ENCODE peak calls at places on chromosomes 13 and 19, in eight cellular contexts. O is HTR-8/SVneo, W is sigmoid colon, D is non-pigmented ciliary epithelial cell, K is Ammon's horn, U is NCI-H748 treated with DMSO at 0.1 percent for 48 hours, T is T-helper 22 cell, E is progenitor cell of endocrine pancreas. V is an unnamed sample.

GRCh38 chr13:94556646-94557045 is 39.3 kb downstream of the TGDS start:
- DNase-seq in O (no peak), W (no peak), D (no peak), K (no peak), U (no peak), T (no peak), E (no peak), V (no peak)

GRCh38 chr19:1074512-1075283 is 7.7 kb downstream of the ARHGAP45 start:
- DNase-seq in O (no peak), W (peak), D (no peak), K (peak), U (peak), T (peak), E (no peak), V (no peak)

GRCh38 chr19:47436712-47437401 is 17.5 kb upstream of the MEIS3 start:
- DNase-seq in O (no peak), W (peak), D (no peak), K (peak), U (peak), T (peak), E (peak), V (peak)

GRCh38 chr19:1825909-1826556 is 14.0 kb upstream of the ATP8B3 start:
- DNase-seq in O (peak), W (peak), D (no peak), K (peak), U (peak), T (peak), E (peak), V (peak)

GRCh38 chr13:91576590-91576989 is 178.2 kb downstream of the GPC5 start:
- DNase-seq in O (no peak), W (no peak), D (no peak), K (no peak), U (no peak), T (no peak), E (no peak), V (no peak)

GRCh38 chr19:45526971-45527370 is 19.7 kb downstream of the VASP start:
- DNase-seq in O (no peak), W (no peak), D (no peak), K (no peak), U (no peak), T (no peak), E (no peak), V (no peak)

GRCh38 chr19:17125728-17126677 is 50.4 kb downstream of the MYO9B start:
- DNase-seq in O (no peak), W (peak), D (no peak), K (peak), U (no peak), T (peak), E (no peak), V (no peak)

GRCh38 chr13:51332566-51333361 is 6.7 kb upstream of the SERPINE3 start:
- DNase-seq in O (no peak), W (no peak), D (no peak), K (no peak), U (no peak), T (no peak), E (no peak), V (no peak)

GRCh38 chr13:37640499-37640898 is 41.9 kb upstream of the POSTN start:
- DNase-seq in O (no peak), W (no peak), D (no peak), K (peak), U (peak), T (no peak), E (no peak), V (no peak)

GRCh38 chr13:80141114-80141849 is 199.6 kb downstream of the SPRY2 start:
- DNase-seq in O (no peak), W (no peak), D (peak), K (peak), U (no peak), T (no peak), E (no peak), V (peak)

GRCh38 chr13:29536853-29537252 is 58.6 kb downstream of the SLC7A1 start:
- DNase-seq in O (no peak), W (no peak), D (no peak), K (no peak), U (no peak), T (no peak), E (no peak), V (no peak)